ENCODE peak calls at places on chromosomes 1 and 21, in eight cellular contexts. Q is lower leg skin, I is uterus, X is left lung, S is OCI-LY7, L is tibial nerve, H is ovary, D is kidney epithelial cell. K is an unnamed sample.

GRCh38 chr1:20787775-20788488 is 825 bp upstream of the HP1BP3 start:
- DNase-seq in D (no peak), L (no peak), X (no peak), Q (no peak), S (no peak), I (peak), H (no peak), K (no peak)

GRCh38 chr1:151327223-151327902 is at the start of gene PI4KB:
- DNase-seq in S (peak), L (peak), X (peak), I (peak), D (peak), H (peak), Q (peak), K (peak)

GRCh38 chr1:201126832-201127754 is at the start of gene ASCL5:
- DNase-seq in L (no peak), Q (no peak), D (no peak), I (no peak), S (no peak), X (no peak), H (no peak), K (no peak)

GRCh38 chr1:84632975-84633427 is 57.3 kb downstream of the SSX2IP start:
- DNase-seq in X (no peak), H (no peak), D (peak), Q (no peak), S (no peak), L (no peak), I (no peak), K (no peak)

GRCh38 chr1:230710543-230710904 is 3.4 kb downstream of the AGT start:
- DNase-seq in Q (no peak), L (no peak), D (no peak), H (no peak), S (no peak), X (no peak), I (no peak), K (no peak)

GRCh38 chr1:145758116-145758515 is 38.8 kb downstream of the CD160 start:
- DNase-seq in H (no peak), Q (no peak), L (no peak), S (no peak), I (no peak), D (no peak), X (no peak), K (no peak)

GRCh38 chr1:35049116-35049515 is 17.4 kb upstream of the ZMYM6 start:
- DNase-seq in S (no peak), D (no peak), L (no peak), H (no peak), I (no peak), X (no peak), Q (no peak), K (no peak)

GRCh38 chr1:2300004-2300771 is 72.1 kb downstream of the SKI start:
- DNase-seq in D (no peak), H (no peak), I (no peak), Q (no peak), L (no peak), X (no peak), S (peak), K (no peak)

GRCh38 chr1:151534662-151535278 is 5.3 kb upstream of the TUFT1 start:
- DNase-seq in I (peak), X (peak), D (no peak), S (peak), Q (peak), L (peak), H (peak), K (no peak)

GRCh38 chr1:167272375-167272957 is 51.8 kb downstream of the POU2F1 start:
- DNase-seq in X (no peak), H (no peak), L (no peak), S (no peak), D (no peak), Q (no peak), I (no peak), K (no peak)

GRCh38 chr21:30628109-30628508 is 6.9 kb upstream of the KRTAP20-2 start:
- DNase-seq in H (no peak), X (no peak), Q (no peak), L (no peak), I (no peak), S (no peak), D (no peak), K (no peak)

GRCh38 chr1:232385221-232385620 is 244.7 kb downstream of the SIPA1L2 start:
- DNase-seq in L (no peak), D (peak), S (no peak), X (no peak), H (no peak), I (no peak), Q (no peak), K (no peak)

GRCh38 chr1:31627301-31627929 is 9.9 kb downstream of the HCRTR1 start:
- DNase-seq in H (peak), I (no peak), X (peak), D (no peak), L (no peak), S (no peak), Q (no peak), K (no peak)

GRCh38 chr1:240526321-240526720 is 85.6 kb downstream of the GREM2 start:
- DNase-seq in Q (no peak), I (no peak), H (no peak), X (no peak), S (no peak), L (no peak), D (no peak), K (no peak)

GRCh38 chr21:31624181-31624580 is 35.3 kb upstream of the SOD1 start:
- DNase-seq in I (no peak), X (no peak), S (no peak), D (no peak), H (no peak), Q (no peak), L (no peak), K (no peak)

GRCh38 chr1:152533327-152533938 is 19.2 kb downstream of the CRCT1 start:
- DNase-seq in L (peak), H (no peak), S (peak), D (peak), I (no peak), Q (no peak), X (no peak), K (no peak)

GRCh38 chr1:7497107-7497637 is 273.9 kb upstream of the VAMP3 start:
- DNase-seq in D (no peak), L (no peak), X (no peak), I (no peak), S (no peak), H (no peak), Q (no peak), K (no peak)

GRCh38 chr1:151210830-151211229 is 12.5 kb downstream of the PIP5K1A start:
- DNase-seq in S (no peak), L (no peak), H (no peak), Q (no peak), D (no peak), I (no peak), X (no peak), K (no peak)

GRCh38 chr1:236701782-236702181 is 15.5 kb downstream of the ACTN2 start:
- DNase-seq in X (no peak), H (no peak), L (no peak), S (no peak), D (no peak), I (no peak), Q (no peak), K (no peak)

DNA sequence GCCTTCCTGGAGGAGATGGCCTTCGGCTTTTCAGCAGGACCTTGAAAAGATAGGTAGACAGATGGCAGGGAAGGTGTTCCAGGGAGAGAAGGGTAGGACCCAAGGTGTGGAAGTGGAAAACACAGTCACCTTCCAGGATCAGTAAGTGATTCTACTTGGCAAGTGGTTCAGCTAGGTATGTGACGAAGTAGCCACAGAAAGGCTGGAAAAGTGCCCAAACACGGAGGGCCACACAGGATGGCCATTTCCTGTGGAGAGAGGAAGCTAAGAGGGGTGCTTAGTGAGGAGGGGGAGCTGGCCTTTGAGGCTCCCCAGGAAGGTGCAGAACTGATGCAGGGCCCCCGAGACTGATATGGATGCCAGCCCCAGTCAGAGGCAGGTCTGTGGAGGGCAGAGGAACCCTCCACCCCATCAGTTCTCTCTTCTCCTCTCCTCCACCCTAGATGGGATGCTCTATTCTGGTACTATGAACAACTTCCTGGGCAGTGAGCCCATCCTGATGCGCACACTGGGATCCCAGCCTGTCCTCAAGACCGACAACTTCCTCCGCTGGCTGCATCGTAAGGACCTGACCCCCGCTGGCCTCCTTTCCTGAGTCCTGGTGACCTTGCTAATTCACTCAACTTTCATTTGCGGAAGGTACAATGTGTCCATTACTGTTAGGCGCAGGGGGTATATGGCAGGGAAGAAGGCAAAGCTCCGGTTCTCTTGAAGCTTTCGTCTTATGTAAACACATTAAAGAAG is 6.8 kb downstream of the SEMA4A start:
- DNase-seq in X (no peak), H (peak), S (no peak), Q (no peak), D (no peak), I (no peak), L (no peak), K (no peak)
- H3K4me3 ChIP-seq in X (no peak), H (peak), S (no peak), Q (no peak), D (no peak), I (peak), L (peak), K (peak)

DNA sequence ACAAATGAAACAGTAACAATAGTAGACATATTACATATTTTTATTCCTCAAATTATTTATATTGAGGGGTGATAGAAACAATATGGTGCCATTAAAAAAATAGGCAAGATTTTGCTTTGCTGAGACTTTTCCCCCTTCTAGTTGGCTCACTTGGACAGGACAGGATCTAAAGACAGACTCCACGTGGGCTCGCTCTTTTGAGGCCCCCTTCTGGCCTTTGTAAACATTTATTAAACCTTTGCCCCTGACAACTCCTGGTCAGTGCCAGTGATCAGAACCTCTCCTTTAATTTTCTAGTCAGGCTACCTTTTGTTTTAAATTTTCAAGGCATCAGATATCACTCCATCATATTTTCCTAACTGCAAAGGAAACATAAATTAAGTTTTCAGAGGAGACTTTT is 49.7 kb upstream of the IFI44L start:
- DNase-seq in H (no peak), D (no peak), Q (no peak), L (no peak), S (no peak), I (no peak), X (no peak), K (no peak)
- TF ChIP-seq CTCF in H (no peak), D (no peak), Q (no peak), L (no peak), S (peak), I (no peak), X (no peak), K (no peak)

GRCh38 chr1:204574016-204574855 is 58.0 kb downstream of the MDM4 start:
- DNase-seq in I (no peak), L (no peak), H (no peak), S (no peak), X (no peak), D (no peak), Q (no peak), K (no peak)

GRCh38 chr1:204575221-204576190 is 59.3 kb downstream of the MDM4 start:
- DNase-seq in H (no peak), D (no peak), I (no peak), L (no peak), Q (no peak), S (no peak), X (no peak), K (no peak)

GRCh38 chr1:204574856-204575145 is 58.6 kb downstream of the MDM4 start:
- DNase-seq in H (peak), Q (no peak), L (no peak), X (no peak), D (no peak), S (no peak), I (no peak), K (peak)

GRCh38 chr1:204577794-204578478 is 61.7 kb downstream of the MDM4 start:
- DNase-seq in L (no peak), Q (no peak), S (no peak), I (no peak), X (no peak), D (no peak), H (no peak), K (no peak)

DNA sequence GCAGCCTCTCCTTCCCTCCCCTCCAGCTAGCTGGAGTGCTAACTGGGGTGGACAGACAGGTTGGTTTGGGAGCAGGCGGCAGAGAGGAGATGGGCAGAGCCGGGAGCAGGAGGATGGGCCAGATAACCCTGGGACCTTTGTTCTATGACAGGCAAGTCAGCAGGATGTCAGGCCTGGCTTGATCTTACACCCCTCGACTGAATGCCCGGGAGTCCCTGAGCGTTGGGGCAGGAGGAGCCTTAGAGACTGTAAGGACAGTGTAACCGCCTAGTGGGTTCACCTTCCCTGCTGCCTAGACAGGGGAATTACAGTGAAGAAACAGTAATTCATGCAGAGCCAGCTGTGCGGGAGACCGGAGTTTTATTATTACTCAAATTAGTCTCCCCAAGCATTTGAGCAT is 60.2 kb downstream of the MDM4 start:
- DNase-seq in H (no peak), X (no peak), S (no peak), D (no peak), I (no peak), Q (no peak), L (no peak), K (no peak)
- H3K4me3 ChIP-seq in H (no peak), X (no peak), S (no peak), D (no peak), I (no peak), Q (no peak), L (no peak), K (no peak)

GRCh38 chr1:33094971-33095604 is 14.1 kb downstream of the AZIN2 start:
- DNase-seq in I (peak), S (peak), Q (peak), D (no peak), X (no peak), H (peak), L (peak), K (peak)

GRCh38 chr1:33092438-33092837 is 11.5 kb downstream of the AZIN2 start:
- DNase-seq in L (no peak), D (no peak), I (no peak), H (no peak), X (no peak), S (no peak), Q (no peak), K (no peak)

GRCh38 chr1:33096358-33097005 is 15.5 kb downstream of the AZIN2 start:
- DNase-seq in L (no peak), X (no peak), S (no peak), Q (no peak), H (peak), I (no peak), D (no peak), K (no peak)

GRCh38 chr1:33094486-33094885 is 13.5 kb downstream of the AZIN2 start:
- DNase-seq in X (no peak), D (no peak), I (no peak), S (no peak), L (no peak), Q (no peak), H (no peak), K (no peak)

DNA sequence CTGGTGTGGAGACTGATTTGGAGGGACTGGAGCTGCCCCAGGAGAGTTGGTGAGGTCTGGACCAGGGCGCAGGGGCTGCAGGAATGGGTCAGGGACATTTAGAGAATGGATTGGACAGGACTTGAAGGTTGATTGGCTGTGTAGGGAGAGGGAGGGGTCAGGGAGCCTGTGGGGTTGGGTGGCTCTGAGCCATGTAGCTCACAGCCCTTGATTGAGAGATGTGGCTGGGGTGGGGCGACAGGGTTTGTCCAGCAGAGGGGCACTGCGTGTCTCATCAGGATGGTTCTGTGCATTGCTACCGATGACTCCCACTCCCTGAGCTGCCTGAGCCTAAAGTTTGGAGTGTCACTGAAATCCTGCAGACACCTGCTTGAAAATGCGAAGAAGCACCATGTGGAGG is 12.1 kb downstream of the AZIN2 start:
- DNase-seq in X (no peak), D (no peak), L (no peak), I (no peak), H (no peak), S (no peak), Q (no peak), K (no peak)
- TF ChIP-seq CTCF in X (no peak), D (no peak), L (no peak), I (no peak), H (no peak), S (no peak), Q (no peak), K (peak)

GRCh38 chr1:159011701-159012100 is 2.0 kb downstream of the IFI16 start:
- DNase-seq in L (no peak), H (no peak), Q (no peak), S (no peak), X (no peak), I (no peak), D (no peak), K (no peak)
- H3K4me3 ChIP-seq in L (peak), H (peak), Q (no peak), S (peak), X (peak), I (peak), D (no peak), K (peak)

GRCh38 chr1:26582053-26582835 is 52.7 kb downstream of the RPS6KA1 start:
- DNase-seq in H (no peak), D (no peak), S (no peak), L (no peak), X (no peak), I (no peak), Q (no peak), K (no peak)

GRCh38 chr1:26582836-26583460 is 53.4 kb downstream of the RPS6KA1 start:
- DNase-seq in D (peak), H (no peak), S (no peak), Q (no peak), L (no peak), I (no peak), X (peak), K (no peak)

GRCh38 chr1:26580116-26580515 is 50.6 kb downstream of the RPS6KA1 start:
- DNase-seq in S (no peak), X (no peak), D (no peak), Q (no peak), H (no peak), I (no peak), L (no peak), K (no peak)

GRCh38 chr1:26581287-26581651 is 51.7 kb downstream of the RPS6KA1 start:
- DNase-seq in I (no peak), X (no peak), D (no peak), L (no peak), H (no peak), S (no peak), Q (no peak), K (no peak)

DNA sequence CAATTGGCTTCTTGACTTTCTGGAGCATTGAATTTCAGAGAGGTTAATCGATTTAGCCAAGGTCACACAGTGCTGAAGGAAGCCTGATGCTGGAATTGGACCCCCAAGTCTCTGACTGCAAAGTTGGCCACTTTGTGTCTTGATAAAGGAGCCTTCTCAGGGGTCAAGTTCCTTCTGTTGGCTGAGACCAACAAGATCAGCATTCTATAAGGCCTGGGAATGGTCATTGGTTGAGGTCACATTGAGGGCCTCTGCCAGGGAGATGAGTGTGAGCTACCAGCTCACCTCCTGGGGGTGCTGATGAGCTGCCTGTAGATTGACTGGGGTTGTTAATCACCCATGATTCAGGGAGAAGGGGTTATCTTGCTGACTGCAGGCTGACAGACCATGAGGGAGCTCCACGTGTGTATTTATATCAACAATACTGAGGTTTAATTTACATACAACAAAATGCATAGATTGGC is 54.5 kb downstream of the RPS6KA1 start:
- DNase-seq in H (no peak), S (peak), D (no peak), L (no peak), Q (no peak), X (no peak), I (no peak), K (no peak)
- TF ChIP-seq CTCF in H (no peak), S (peak), D (no peak), L (no peak), Q (no peak), X (no peak), I (no peak), K (peak)

GRCh38 chr1:36125129-36125991 is at the start of gene COL8A2:
- DNase-seq in H (peak), S (no peak), I (peak), X (peak), L (no peak), D (no peak), Q (no peak), K (no peak)
- H3K4me3 ChIP-seq in H (peak), S (no peak), I (peak), X (no peak), L (peak), D (no peak), Q (no peak), K (no peak)

DNA sequence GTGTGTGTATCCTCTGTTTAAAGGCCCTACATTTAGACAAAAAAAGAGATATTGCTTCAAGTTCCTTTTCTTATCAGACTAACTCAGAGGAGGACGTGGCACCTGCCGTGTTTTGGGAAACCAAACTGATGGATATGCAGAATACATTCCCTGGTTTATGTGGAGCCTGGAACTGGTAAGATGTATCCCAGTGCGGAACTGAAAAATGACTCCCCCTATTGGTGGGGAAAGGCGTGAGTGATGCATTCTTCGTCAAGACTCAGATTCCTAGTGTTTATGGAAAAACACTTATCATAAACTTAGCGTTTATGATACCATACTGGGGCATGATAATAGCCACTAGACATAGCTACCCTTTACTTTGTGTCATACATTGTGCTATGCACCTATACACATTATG is 154.2 kb downstream of the ZNF326 start:
- DNase-seq in Q (no peak), H (no peak), D (no peak), X (no peak), I (no peak), S (no peak), L (no peak), K (no peak)
- TF ChIP-seq CTCF in Q (no peak), H (no peak), D (no peak), X (no peak), I (no peak), S (peak), L (no peak), K (no peak)

K was measured in HFF-Myc.